ENCODE peak calls at places on chromosomes 2 and 18, in four cellular contexts. One of them, this sample, is unnamed. For H3K27me3, the result is how much of the 10 kb centered on the place peaks cover.

GRCh38 chr2:141728886-141729285 is 401.9 kb downstream of the LRP1B start:
- DNase-seq in breast epithelium: no peak
- DNase-seq in kidney epithelial cell: no peak
- DNase-seq in CD8-positive, alpha-beta T cell: no peak
- DNase-seq in this sample: no peak

GRCh38 chr2:197011033-197011432 is 84.5 kb upstream of the PGAP1 start:
- DNase-seq in breast epithelium: no peak
- DNase-seq in kidney epithelial cell: no peak
- DNase-seq in CD8-positive, alpha-beta T cell: no peak
- DNase-seq in this sample: no peak

GRCh38 chr18:36672437-36673344 is 156.1 kb downstream of the TPGS2 start:
- DNase-seq in breast epithelium: peak
- DNase-seq in kidney epithelial cell: no peak
- DNase-seq in CD8-positive, alpha-beta T cell: no peak
- DNase-seq in this sample: peak

GRCh38 chr2:20148841-20149702 is 75.9 kb downstream of the SDC1 start:
- DNase-seq in breast epithelium: no peak
- DNase-seq in kidney epithelial cell: no peak
- DNase-seq in CD8-positive, alpha-beta T cell: no peak
- DNase-seq in this sample: peak

GRCh38 chr18:46497129-46497528 is 159.9 kb downstream of the LOXHD1 start:
- DNase-seq in breast epithelium: no peak
- DNase-seq in kidney epithelial cell: no peak
- DNase-seq in CD8-positive, alpha-beta T cell: peak
- DNase-seq in this sample: no peak

GRCh38 chr2:99961567-99961913 is 180.8 kb downstream of the AFF3 start:
- DNase-seq in breast epithelium: no peak
- DNase-seq in kidney epithelial cell: no peak
- DNase-seq in CD8-positive, alpha-beta T cell: no peak
- DNase-seq in this sample: no peak

GRCh38 chr18:74505776-74506175 is 9.6 kb downstream of the CNDP2 start:
- DNase-seq in breast epithelium: no peak
- DNase-seq in kidney epithelial cell: no peak
- DNase-seq in CD8-positive, alpha-beta T cell: no peak
- DNase-seq in this sample: no peak

GRCh38 chr2:189092936-189093335 is 86.6 kb downstream of the COL5A2 start:
- DNase-seq in breast epithelium: no peak
- DNase-seq in kidney epithelial cell: no peak
- DNase-seq in CD8-positive, alpha-beta T cell: no peak
- DNase-seq in this sample: no peak

GRCh38 chr2:45497355-45497754 is 113.7 kb downstream of the SRBD1 start:
- DNase-seq in breast epithelium: no peak
- DNase-seq in kidney epithelial cell: no peak
- DNase-seq in CD8-positive, alpha-beta T cell: no peak
- DNase-seq in this sample: no peak

GRCh38 chr2:20094142-20094792 is 42.8 kb upstream of the LAPTM4A start:
- DNase-seq in breast epithelium: no peak
- DNase-seq in kidney epithelial cell: no peak
- DNase-seq in CD8-positive, alpha-beta T cell: no peak
- DNase-seq in this sample: no peak

GRCh38 chr18:61942072-61942471 is 49.3 kb upstream of the RNF152 start:
- DNase-seq in breast epithelium: no peak
- DNase-seq in kidney epithelial cell: no peak
- DNase-seq in CD8-positive, alpha-beta T cell: no peak
- DNase-seq in this sample: no peak

GRCh38 chr2:137155351-137156104 is 390.2 kb downstream of the THSD7B start:
- DNase-seq in breast epithelium: no peak
- DNase-seq in kidney epithelial cell: no peak
- DNase-seq in CD8-positive, alpha-beta T cell: no peak
- DNase-seq in this sample: no peak

GRCh38 chr2:170974304-170974993 is 45.4 kb downstream of the GORASP2 start:
- DNase-seq in breast epithelium: peak
- DNase-seq in kidney epithelial cell: no peak
- DNase-seq in CD8-positive, alpha-beta T cell: no peak
- DNase-seq in this sample: no peak

GRCh38 chr2:6800553-6800952 is 65.2 kb downstream of the CMPK2 start:
- DNase-seq in breast epithelium: no peak
- DNase-seq in kidney epithelial cell: no peak
- DNase-seq in CD8-positive, alpha-beta T cell: no peak
- DNase-seq in this sample: no peak

GRCh38 chr2:134718956-134719814 is at the start of gene TMEM163:
- DNase-seq in breast epithelium: no peak
- DNase-seq in kidney epithelial cell: no peak
- DNase-seq in CD8-positive, alpha-beta T cell: peak
- DNase-seq in this sample: no peak

GRCh38 chr2:144151877-144152276 is 368.0 kb downstream of the ZEB2 start:
- DNase-seq in breast epithelium: no peak
- DNase-seq in kidney epithelial cell: no peak
- DNase-seq in CD8-positive, alpha-beta T cell: no peak
- DNase-seq in this sample: no peak

GRCh38 chr2:144156736-144157645 is 362.9 kb downstream of the ZEB2 start:
- DNase-seq in breast epithelium: no peak
- DNase-seq in kidney epithelial cell: no peak
- DNase-seq in CD8-positive, alpha-beta T cell: no peak
- DNase-seq in this sample: no peak

GRCh38 chr2:144154205-144154604 is 365.7 kb downstream of the ZEB2 start:
- DNase-seq in breast epithelium: no peak
- DNase-seq in kidney epithelial cell: no peak
- DNase-seq in CD8-positive, alpha-beta T cell: no peak
- DNase-seq in this sample: no peak

GRCh38 chr2:144151405-144151804 is 368.5 kb downstream of the ZEB2 start:
- DNase-seq in breast epithelium: no peak
- DNase-seq in kidney epithelial cell: no peak
- DNase-seq in CD8-positive, alpha-beta T cell: no peak
- DNase-seq in this sample: no peak

GRCh38 chr2:144152817-144153271 is 367.1 kb downstream of the ZEB2 start:
- DNase-seq in breast epithelium: no peak
- DNase-seq in kidney epithelial cell: no peak
- DNase-seq in CD8-positive, alpha-beta T cell: no peak
- DNase-seq in this sample: no peak
- TF ChIP-seq CTCF in breast epithelium: no peak
- TF ChIP-seq CTCF in kidney epithelial cell: no peak
- TF ChIP-seq CTCF in CD8-positive, alpha-beta T cell: no peak
- TF ChIP-seq CTCF in this sample: no peak

DNA sequence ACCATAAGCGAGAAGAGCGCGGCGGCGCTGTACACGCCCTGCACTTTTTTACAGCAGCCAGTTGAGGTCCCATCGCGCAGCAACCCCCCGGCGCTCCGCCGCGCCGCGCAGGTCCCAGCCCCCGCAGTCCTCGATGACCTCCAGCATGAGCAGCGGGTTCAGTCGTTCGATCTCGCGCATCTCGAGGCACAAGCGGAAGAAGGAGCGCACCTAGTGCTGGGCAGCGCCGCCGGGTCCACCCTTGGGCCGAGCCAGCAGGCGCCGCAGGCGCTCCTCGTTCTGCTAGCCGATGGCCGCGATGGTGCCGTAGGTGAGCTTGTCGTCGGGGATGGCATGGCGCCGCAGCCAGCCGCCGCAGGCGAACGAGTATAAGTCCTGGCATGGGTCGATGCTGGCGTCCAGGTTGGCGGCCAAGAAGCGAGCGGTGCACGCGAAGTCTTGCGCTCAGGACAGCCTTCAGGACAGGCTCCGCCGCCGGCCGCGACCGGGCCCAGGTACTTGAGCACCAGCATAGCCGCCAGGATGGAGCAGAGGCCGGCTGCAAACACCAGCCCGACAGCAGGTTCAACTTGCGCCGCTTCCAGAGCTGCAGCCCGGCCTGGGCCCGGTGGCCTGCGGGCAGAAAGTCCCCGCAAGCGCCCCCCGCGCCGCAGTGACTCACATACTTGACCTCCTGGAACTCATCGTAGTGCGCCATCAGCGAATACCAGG is 8.3 kb downstream of the ALPP start:
- DNase-seq in breast epithelium: no peak
- DNase-seq in kidney epithelial cell: no peak
- DNase-seq in CD8-positive, alpha-beta T cell: no peak
- DNase-seq in this sample: no peak
- H3K27me3 ChIP-seq in breast epithelium: under half
- H3K27me3 ChIP-seq in kidney epithelial cell: half or more
- H3K27me3 ChIP-seq in CD8-positive, alpha-beta T cell: under half
- H3K27me3 ChIP-seq in this sample: half or more

DNA sequence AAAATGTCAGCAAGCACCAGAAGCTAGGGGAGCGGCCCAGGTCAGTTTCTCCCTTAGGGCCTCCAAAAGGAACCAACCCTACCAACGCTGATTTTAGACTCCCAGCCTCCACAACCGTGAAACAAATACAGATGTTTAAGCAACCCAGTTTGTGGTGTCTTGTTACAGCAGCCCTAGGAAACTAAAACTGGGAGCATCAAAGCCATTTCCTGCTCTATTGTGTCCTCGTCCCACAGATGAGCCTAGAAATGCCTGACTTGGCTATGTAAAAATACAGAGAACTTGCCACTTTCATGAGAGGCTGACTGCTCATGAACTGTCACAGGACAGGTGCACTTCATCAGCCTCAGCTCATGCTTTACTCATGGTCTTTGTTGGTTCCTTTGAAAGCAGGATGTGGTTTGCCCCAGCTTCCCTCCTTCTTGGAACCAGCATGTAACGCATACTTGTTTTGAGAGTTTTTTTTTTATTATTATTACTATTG is 97.6 kb upstream of the SLC39A10 start:
- DNase-seq in breast epithelium: no peak
- DNase-seq in kidney epithelial cell: peak
- DNase-seq in CD8-positive, alpha-beta T cell: peak
- DNase-seq in this sample: no peak
- H3K4me3 ChIP-seq in breast epithelium: no peak
- H3K4me3 ChIP-seq in kidney epithelial cell: no peak
- H3K4me3 ChIP-seq in CD8-positive, alpha-beta T cell: peak
- H3K4me3 ChIP-seq in this sample: no peak

DNA sequence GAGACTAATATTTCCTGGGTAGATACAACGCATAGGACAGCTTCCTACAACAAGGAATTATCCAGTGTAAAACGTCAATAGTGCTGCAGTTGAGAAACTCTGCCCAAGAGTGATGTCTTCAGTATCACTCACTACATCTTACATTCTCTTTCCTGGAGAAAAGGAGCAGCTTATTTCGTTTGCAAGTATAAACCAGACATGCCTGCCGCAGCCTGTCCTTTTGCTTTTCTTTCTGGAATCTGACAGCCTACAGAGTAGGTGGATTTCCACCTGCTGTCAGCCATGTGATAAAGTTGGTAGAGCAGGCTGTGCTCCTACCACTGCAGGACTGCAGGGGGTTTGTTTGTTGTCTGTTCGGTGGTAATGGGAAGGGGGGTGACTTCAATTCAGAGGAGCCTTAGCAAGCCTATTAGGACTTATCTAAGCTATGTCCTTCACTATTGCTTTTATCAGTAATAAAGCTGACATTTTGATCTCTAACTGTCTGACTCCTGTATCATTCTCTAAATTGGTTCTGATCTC is 439.1 kb downstream of the GRB14 start:
- DNase-seq in breast epithelium: no peak
- DNase-seq in kidney epithelial cell: no peak
- DNase-seq in CD8-positive, alpha-beta T cell: no peak
- DNase-seq in this sample: no peak
- TF ChIP-seq CTCF in breast epithelium: no peak
- TF ChIP-seq CTCF in kidney epithelial cell: no peak
- TF ChIP-seq CTCF in CD8-positive, alpha-beta T cell: no peak
- TF ChIP-seq CTCF in this sample: no peak

GRCh38 chr2:61210332-61210981 is 48.5 kb downstream of the C2orf74 start:
- DNase-seq in breast epithelium: no peak
- DNase-seq in kidney epithelial cell: no peak
- DNase-seq in CD8-positive, alpha-beta T cell: no peak
- DNase-seq in this sample: no peak

GRCh38 chr2:61205132-61205531 is 43.1 kb downstream of the C2orf74 start:
- DNase-seq in breast epithelium: no peak
- DNase-seq in kidney epithelial cell: no peak
- DNase-seq in CD8-positive, alpha-beta T cell: no peak
- DNase-seq in this sample: no peak
- H3K27me3 ChIP-seq in breast epithelium: under half
- H3K27me3 ChIP-seq in kidney epithelial cell: under half
- H3K27me3 ChIP-seq in CD8-positive, alpha-beta T cell: under half
- H3K27me3 ChIP-seq in this sample: under half

GRCh38 chr2:84840306-84840705 is 40.6 kb downstream of the TRABD2A start:
- DNase-seq in breast epithelium: no peak
- DNase-seq in kidney epithelial cell: no peak
- DNase-seq in CD8-positive, alpha-beta T cell: no peak
- DNase-seq in this sample: no peak

GRCh38 chr2:84836215-84836614 is 44.7 kb downstream of the TRABD2A start:
- DNase-seq in breast epithelium: no peak
- DNase-seq in kidney epithelial cell: no peak
- DNase-seq in CD8-positive, alpha-beta T cell: no peak
- DNase-seq in this sample: no peak

GRCh38 chr2:84841577-84841976 is 39.3 kb downstream of the TRABD2A start:
- DNase-seq in breast epithelium: no peak
- DNase-seq in kidney epithelial cell: no peak
- DNase-seq in CD8-positive, alpha-beta T cell: peak
- DNase-seq in this sample: no peak

GRCh38 chr2:84838434-84839145 is 42.3 kb downstream of the TRABD2A start:
- DNase-seq in breast epithelium: no peak
- DNase-seq in kidney epithelial cell: no peak
- DNase-seq in CD8-positive, alpha-beta T cell: no peak
- DNase-seq in this sample: no peak

GRCh38 chr2:84839851-84840250 is 41.0 kb downstream of the TRABD2A start:
- DNase-seq in breast epithelium: no peak
- DNase-seq in kidney epithelial cell: no peak
- DNase-seq in CD8-positive, alpha-beta T cell: no peak
- DNase-seq in this sample: no peak
- H3K4me3 ChIP-seq in breast epithelium: no peak
- H3K4me3 ChIP-seq in kidney epithelial cell: no peak
- H3K4me3 ChIP-seq in CD8-positive, alpha-beta T cell: peak
- H3K4me3 ChIP-seq in this sample: no peak

GRCh38 chr2:105734762-105735538 is 9.8 kb upstream of the NCK2 start:
- DNase-seq in breast epithelium: no peak
- DNase-seq in kidney epithelial cell: peak
- DNase-seq in CD8-positive, alpha-beta T cell: no peak
- DNase-seq in this sample: no peak

GRCh38 chr2:105737980-105738657 is 6.6 kb upstream of the NCK2 start:
- DNase-seq in breast epithelium: no peak
- DNase-seq in kidney epithelial cell: no peak
- DNase-seq in CD8-positive, alpha-beta T cell: no peak
- DNase-seq in this sample: no peak

GRCh38 chr2:105732955-105733607 is 11.6 kb upstream of the NCK2 start:
- DNase-seq in breast epithelium: no peak
- DNase-seq in kidney epithelial cell: no peak
- DNase-seq in CD8-positive, alpha-beta T cell: no peak
- DNase-seq in this sample: no peak

GRCh38 chr2:105738658-105739051 is 6.1 kb upstream of the NCK2 start:
- DNase-seq in breast epithelium: no peak
- DNase-seq in kidney epithelial cell: no peak
- DNase-seq in CD8-positive, alpha-beta T cell: no peak
- DNase-seq in this sample: no peak

DNA sequence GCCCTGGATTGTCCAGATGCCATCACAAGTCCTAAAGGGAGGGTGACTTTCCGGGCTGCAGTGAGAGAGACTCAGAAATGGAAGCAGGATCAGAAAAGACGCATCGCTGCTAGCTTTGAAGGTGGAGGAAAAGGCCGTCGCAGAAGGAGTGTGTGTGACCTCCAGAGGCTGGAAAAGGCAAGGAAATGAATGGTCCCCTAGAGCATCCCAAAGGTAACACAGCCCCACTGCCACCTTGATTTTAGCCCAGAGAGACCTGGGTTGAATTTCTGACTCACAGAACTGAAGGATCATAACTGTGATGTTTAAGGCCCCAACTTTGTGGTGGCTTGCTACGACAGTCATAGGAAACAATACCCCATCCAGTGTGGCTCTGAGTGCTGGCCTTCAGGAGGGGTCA is 8.6 kb upstream of the NCK2 start:
- DNase-seq in breast epithelium: no peak
- DNase-seq in kidney epithelial cell: no peak
- DNase-seq in CD8-positive, alpha-beta T cell: no peak
- DNase-seq in this sample: no peak
- TF ChIP-seq CTCF in breast epithelium: no peak
- TF ChIP-seq CTCF in kidney epithelial cell: no peak
- TF ChIP-seq CTCF in CD8-positive, alpha-beta T cell: no peak
- TF ChIP-seq CTCF in this sample: no peak